ENCODE peak calls at places on chromosome 21, in ten cellular contexts. One of them, this sample, is unnamed.

GRCh38 chr21:29379517-29380054 is 80.9 kb downstream of the BACH1 start:
- DNase-seq in amygdala: no peak
- DNase-seq in lower lobe of right lung: peak; percentile 49
- DNase-seq in ACHN: no peak
- DNase-seq in MCF 10A: no peak
- DNase-seq in M059J: no peak
- DNase-seq in GF-D8: no peak
- DNase-seq in NCI-H2081: no peak
- DNase-seq in central memory CD4-positive, alpha-beta T cell: no peak
- DNase-seq in AG09309: no peak
- DNase-seq in this sample: no peak

GRCh38 chr21:32624726-32625125 is 12.5 kb upstream of the CFAP298 start:
- DNase-seq in ACHN: no peak
- DNase-seq in lower lobe of right lung: no peak
- DNase-seq in central memory CD4-positive, alpha-beta T cell: no peak
- DNase-seq in GF-D8: no peak
- DNase-seq in NCI-H2081: no peak
- DNase-seq in M059J: peak; percentile 97
- DNase-seq in AG09309: no peak
- DNase-seq in MCF 10A: peak; percentile 33
- DNase-seq in amygdala: no peak
- DNase-seq in this sample: no peak

GRCh38 chr21:35348686-35349085 is 299.6 kb upstream of the RUNX1 start:
- DNase-seq in ACHN: no peak
- DNase-seq in MCF 10A: no peak
- DNase-seq in central memory CD4-positive, alpha-beta T cell: no peak
- DNase-seq in GF-D8: no peak
- DNase-seq in AG09309: no peak
- DNase-seq in NCI-H2081: no peak
- DNase-seq in lower lobe of right lung: no peak
- DNase-seq in M059J: no peak
- DNase-seq in amygdala: no peak
- DNase-seq in this sample: no peak

GRCh38 chr21:17196619-17197018 is 316.2 kb upstream of the CXADR start:
- DNase-seq in GF-D8: no peak
- DNase-seq in lower lobe of right lung: no peak
- DNase-seq in AG09309: no peak
- DNase-seq in amygdala: no peak
- DNase-seq in ACHN: no peak
- DNase-seq in M059J: no peak
- DNase-seq in MCF 10A: no peak
- DNase-seq in central memory CD4-positive, alpha-beta T cell: no peak
- DNase-seq in NCI-H2081: no peak
- DNase-seq in this sample: no peak

GRCh38 chr21:43302356-43302700 is 124.6 kb downstream of the SIK1 start:
- DNase-seq in M059J: no peak
- DNase-seq in NCI-H2081: no peak
- DNase-seq in AG09309: no peak
- DNase-seq in lower lobe of right lung: no peak
- DNase-seq in amygdala: no peak
- DNase-seq in GF-D8: no peak
- DNase-seq in ACHN: no peak
- DNase-seq in MCF 10A: no peak
- DNase-seq in central memory CD4-positive, alpha-beta T cell: no peak
- DNase-seq in this sample: no peak

GRCh38 chr21:45421071-45421845 is 16.3 kb downstream of the COL18A1 start:
- DNase-seq in amygdala: no peak
- DNase-seq in AG09309: no peak
- DNase-seq in GF-D8: no peak
- DNase-seq in MCF 10A: peak; percentile 59
- DNase-seq in central memory CD4-positive, alpha-beta T cell: no peak
- DNase-seq in lower lobe of right lung: peak; percentile 75
- DNase-seq in M059J: peak; percentile 30
- DNase-seq in ACHN: peak; percentile 25
- DNase-seq in NCI-H2081: no peak
- DNase-seq in this sample: peak; percentile 75

GRCh38 chr21:17451364-17451869 is 61.4 kb upstream of the CXADR start:
- DNase-seq in M059J: peak; percentile 74
- DNase-seq in amygdala: no peak
- DNase-seq in central memory CD4-positive, alpha-beta T cell: no peak
- DNase-seq in MCF 10A: peak; percentile 93
- DNase-seq in lower lobe of right lung: no peak
- DNase-seq in GF-D8: no peak
- DNase-seq in ACHN: no peak
- DNase-seq in NCI-H2081: no peak
- DNase-seq in AG09309: peak; percentile 10
- DNase-seq in this sample: no peak

GRCh38 chr21:17513214-17514123 is 626 bp downstream of the CXADR start:
- DNase-seq in MCF 10A: peak; percentile 36
- DNase-seq in NCI-H2081: peak; percentile 44
- DNase-seq in lower lobe of right lung: peak; percentile 55
- DNase-seq in GF-D8: no peak
- DNase-seq in ACHN: no peak
- DNase-seq in central memory CD4-positive, alpha-beta T cell: peak; percentile 9
- DNase-seq in M059J: peak; percentile 49
- DNase-seq in AG09309: no peak
- DNase-seq in amygdala: peak; percentile 64
- DNase-seq in this sample: no peak

GRCh38 chr21:38813554-38813953 is 7.8 kb downstream of the ETS2 start:
- DNase-seq in NCI-H2081: peak; percentile 54
- DNase-seq in MCF 10A: no peak
- DNase-seq in ACHN: no peak
- DNase-seq in AG09309: no peak
- DNase-seq in central memory CD4-positive, alpha-beta T cell: no peak
- DNase-seq in lower lobe of right lung: no peak
- DNase-seq in M059J: no peak
- DNase-seq in amygdala: no peak
- DNase-seq in GF-D8: no peak
- DNase-seq in this sample: no peak

GRCh38 chr21:44006017-44006624 is 6.0 kb upstream of the TRAPPC10 start:
- DNase-seq in MCF 10A: peak; percentile 72
- DNase-seq in amygdala: no peak
- DNase-seq in AG09309: peak; percentile 83
- DNase-seq in ACHN: peak; percentile 54
- DNase-seq in lower lobe of right lung: no peak
- DNase-seq in GF-D8: no peak
- DNase-seq in M059J: peak; percentile 90
- DNase-seq in central memory CD4-positive, alpha-beta T cell: no peak
- DNase-seq in NCI-H2081: no peak
- DNase-seq in this sample: peak; percentile 73

GRCh38 chr21:44399955-44400790 is 46.8 kb downstream of the TRPM2 start:
- DNase-seq in amygdala: no peak
- DNase-seq in lower lobe of right lung: no peak
- DNase-seq in AG09309: no peak
- DNase-seq in ACHN: no peak
- DNase-seq in MCF 10A: no peak
- DNase-seq in GF-D8: no peak
- DNase-seq in central memory CD4-positive, alpha-beta T cell: no peak
- DNase-seq in M059J: no peak
- DNase-seq in NCI-H2081: no peak
- DNase-seq in this sample: no peak

GRCh38 chr21:31190516-31190915 is 152.2 kb upstream of the KRTAP19-8 start:
- DNase-seq in GF-D8: no peak
- DNase-seq in amygdala: no peak
- DNase-seq in lower lobe of right lung: no peak
- DNase-seq in AG09309: no peak
- DNase-seq in ACHN: no peak
- DNase-seq in NCI-H2081: no peak
- DNase-seq in MCF 10A: no peak
- DNase-seq in central memory CD4-positive, alpha-beta T cell: no peak
- DNase-seq in M059J: no peak
- DNase-seq in this sample: no peak

GRCh38 chr21:43734131-43734634 is 15.3 kb downstream of the PDXK start:
- DNase-seq in MCF 10A: peak; percentile 46
- DNase-seq in GF-D8: no peak
- DNase-seq in lower lobe of right lung: no peak
- DNase-seq in ACHN: no peak
- DNase-seq in AG09309: no peak
- DNase-seq in amygdala: no peak
- DNase-seq in M059J: no peak
- DNase-seq in central memory CD4-positive, alpha-beta T cell: no peak
- DNase-seq in NCI-H2081: peak; percentile 3
- DNase-seq in this sample: no peak

GRCh38 chr21:37237764-37238163 is 29.4 kb downstream of the VPS26C start:
- DNase-seq in GF-D8: no peak
- DNase-seq in M059J: no peak
- DNase-seq in MCF 10A: no peak
- DNase-seq in lower lobe of right lung: no peak
- DNase-seq in central memory CD4-positive, alpha-beta T cell: no peak
- DNase-seq in NCI-H2081: peak; percentile 5
- DNase-seq in AG09309: no peak
- DNase-seq in ACHN: no peak
- DNase-seq in amygdala: no peak
- DNase-seq in this sample: no peak

GRCh38 chr21:32515869-32516268 is 69.5 kb downstream of the TCP10L start:
- DNase-seq in lower lobe of right lung: no peak
- DNase-seq in central memory CD4-positive, alpha-beta T cell: no peak
- DNase-seq in M059J: peak; percentile 39
- DNase-seq in MCF 10A: peak; percentile 51
- DNase-seq in GF-D8: no peak
- DNase-seq in ACHN: no peak
- DNase-seq in AG09309: no peak
- DNase-seq in NCI-H2081: no peak
- DNase-seq in amygdala: no peak
- DNase-seq in this sample: no peak

GRCh38 chr21:42525228-42525604 is 11.6 kb downstream of the SLC37A1 start:
- DNase-seq in central memory CD4-positive, alpha-beta T cell: no peak
- DNase-seq in amygdala: no peak
- DNase-seq in AG09309: no peak
- DNase-seq in ACHN: no peak
- DNase-seq in MCF 10A: no peak
- DNase-seq in NCI-H2081: peak; percentile 45
- DNase-seq in lower lobe of right lung: no peak
- DNase-seq in GF-D8: no peak
- DNase-seq in M059J: no peak
- DNase-seq in this sample: no peak

GRCh38 chr21:24716306-24716918 is 890.9 kb downstream of the MRPL39 start:
- DNase-seq in amygdala: no peak
- DNase-seq in GF-D8: no peak
- DNase-seq in MCF 10A: peak; percentile 11
- DNase-seq in ACHN: peak; percentile 42
- DNase-seq in M059J: no peak
- DNase-seq in AG09309: no peak
- DNase-seq in central memory CD4-positive, alpha-beta T cell: no peak
- DNase-seq in lower lobe of right lung: no peak
- DNase-seq in NCI-H2081: no peak
- DNase-seq in this sample: no peak

GRCh38 chr21:42784276-42784675 is 95.1 kb downstream of the WDR4 start:
- DNase-seq in amygdala: no peak
- DNase-seq in GF-D8: no peak
- DNase-seq in AG09309: no peak
- DNase-seq in ACHN: no peak
- DNase-seq in MCF 10A: no peak
- DNase-seq in lower lobe of right lung: no peak
- DNase-seq in central memory CD4-positive, alpha-beta T cell: peak; percentile 5
- DNase-seq in M059J: no peak
- DNase-seq in NCI-H2081: no peak
- DNase-seq in this sample: no peak

GRCh38 chr21:27646691-27647090 is 679.8 kb upstream of the ADAMTS5 start:
- DNase-seq in amygdala: no peak
- DNase-seq in M059J: no peak
- DNase-seq in NCI-H2081: no peak
- DNase-seq in MCF 10A: no peak
- DNase-seq in central memory CD4-positive, alpha-beta T cell: no peak
- DNase-seq in ACHN: no peak
- DNase-seq in lower lobe of right lung: no peak
- DNase-seq in AG09309: no peak
- DNase-seq in GF-D8: no peak
- DNase-seq in this sample: no peak

GRCh38 chr21:27168084-27168483 is 201.2 kb upstream of the ADAMTS5 start:
- DNase-seq in amygdala: no peak
- DNase-seq in M059J: peak; percentile 31
- DNase-seq in AG09309: no peak
- DNase-seq in ACHN: no peak
- DNase-seq in central memory CD4-positive, alpha-beta T cell: no peak
- DNase-seq in NCI-H2081: no peak
- DNase-seq in GF-D8: no peak
- DNase-seq in MCF 10A: no peak
- DNase-seq in lower lobe of right lung: no peak
- DNase-seq in this sample: no peak

GRCh38 chr21:34807146-34807880 is 138.5 kb downstream of the CLIC6 start:
- DNase-seq in central memory CD4-positive, alpha-beta T cell: peak; percentile 46
- DNase-seq in lower lobe of right lung: no peak
- DNase-seq in ACHN: peak; percentile 96
- DNase-seq in M059J: peak; percentile 100
- DNase-seq in AG09309: peak; percentile 77
- DNase-seq in GF-D8: no peak
- DNase-seq in MCF 10A: peak; percentile 98
- DNase-seq in NCI-H2081: no peak
- DNase-seq in amygdala: no peak
- DNase-seq in this sample: no peak

GRCh38 chr21:42112857-42113256 is 41.7 kb downstream of the UMODL1 start:
- DNase-seq in MCF 10A: peak; percentile 20
- DNase-seq in amygdala: no peak
- DNase-seq in lower lobe of right lung: no peak
- DNase-seq in ACHN: no peak
- DNase-seq in NCI-H2081: peak; percentile 3
- DNase-seq in M059J: peak; percentile 48
- DNase-seq in AG09309: no peak
- DNase-seq in GF-D8: no peak
- DNase-seq in central memory CD4-positive, alpha-beta T cell: no peak
- DNase-seq in this sample: no peak

GRCh38 chr21:45404726-45405270 is at the start of gene COL18A1:
- DNase-seq in amygdala: peak; percentile 26
- DNase-seq in GF-D8: no peak
- DNase-seq in MCF 10A: peak; percentile 25
- DNase-seq in M059J: peak; percentile 50
- DNase-seq in AG09309: no peak
- DNase-seq in lower lobe of right lung: peak; percentile 64
- DNase-seq in ACHN: peak; percentile 50
- DNase-seq in NCI-H2081: no peak
- DNase-seq in central memory CD4-positive, alpha-beta T cell: no peak
- DNase-seq in this sample: peak; percentile 51

GRCh38 chr21:42315296-42315891 is at the start of gene TFF3:
- DNase-seq in GF-D8: no peak
- DNase-seq in MCF 10A: no peak
- DNase-seq in central memory CD4-positive, alpha-beta T cell: no peak
- DNase-seq in M059J: peak; percentile 15
- DNase-seq in AG09309: no peak
- DNase-seq in lower lobe of right lung: no peak
- DNase-seq in ACHN: no peak
- DNase-seq in NCI-H2081: peak; percentile 97
- DNase-seq in amygdala: no peak
- DNase-seq in this sample: peak; percentile 75

GRCh38 chr21:37751268-37751975 is 164.8 kb downstream of the KCNJ6 start:
- DNase-seq in amygdala: no peak
- DNase-seq in ACHN: no peak
- DNase-seq in lower lobe of right lung: no peak
- DNase-seq in MCF 10A: no peak
- DNase-seq in M059J: no peak
- DNase-seq in GF-D8: no peak
- DNase-seq in central memory CD4-positive, alpha-beta T cell: no peak
- DNase-seq in AG09309: no peak
- DNase-seq in NCI-H2081: no peak
- DNase-seq in this sample: no peak

GRCh38 chr21:43590220-43590619 is 69.1 kb downstream of the HSF2BP start:
- DNase-seq in amygdala: no peak
- DNase-seq in NCI-H2081: no peak
- DNase-seq in AG09309: no peak
- DNase-seq in lower lobe of right lung: no peak
- DNase-seq in central memory CD4-positive, alpha-beta T cell: no peak
- DNase-seq in ACHN: no peak
- DNase-seq in M059J: peak; percentile 66
- DNase-seq in GF-D8: no peak
- DNase-seq in MCF 10A: peak; percentile 80
- DNase-seq in this sample: no peak

GRCh38 chr21:29465528-29465927 is 166.8 kb downstream of the BACH1 start:
- DNase-seq in amygdala: no peak
- DNase-seq in AG09309: no peak
- DNase-seq in NCI-H2081: peak; percentile 25
- DNase-seq in MCF 10A: no peak
- DNase-seq in ACHN: no peak
- DNase-seq in M059J: no peak
- DNase-seq in central memory CD4-positive, alpha-beta T cell: no peak
- DNase-seq in GF-D8: no peak
- DNase-seq in lower lobe of right lung: no peak
- DNase-seq in this sample: no peak

GRCh38 chr21:28235169-28235892 is 757.3 kb downstream of the LTN1 start:
- DNase-seq in amygdala: no peak
- DNase-seq in central memory CD4-positive, alpha-beta T cell: no peak
- DNase-seq in ACHN: no peak
- DNase-seq in MCF 10A: peak; percentile 9
- DNase-seq in AG09309: no peak
- DNase-seq in GF-D8: peak; percentile 50
- DNase-seq in M059J: peak; percentile 43
- DNase-seq in NCI-H2081: no peak
- DNase-seq in lower lobe of right lung: peak; percentile 45
- DNase-seq in this sample: no peak